ENCODE peak calls at places on chromosomes 16 and 17, in ten cellular contexts. One of them, this sample, is unnamed. For H3K36me3 and H3K27me3, the result is how much of the 10 kb centered on the place peaks cover.

GRCh38 chr17:17506893-17507464 is 10.8 kb upstream of the RASD1 start:
- DNase-seq in uterus: no peak
- DNase-seq in GM06990: no peak
- DNase-seq in psoas muscle: peak
- DNase-seq in ascending aorta: no peak
- DNase-seq in lower lobe of right lung: peak
- DNase-seq in neuronal stem cell: no peak
- DNase-seq in heart right ventricle: peak
- DNase-seq in PC-3: no peak
- DNase-seq in vagina: no peak
- DNase-seq in this sample: no peak

GRCh38 chr16:54928421-54929089 is 2.1 kb upstream of the IRX5 start:
- DNase-seq in uterus: peak
- DNase-seq in PC-3: no peak
- DNase-seq in ascending aorta: no peak
- DNase-seq in heart right ventricle: peak
- DNase-seq in neuronal stem cell: peak
- DNase-seq in vagina: no peak
- DNase-seq in lower lobe of right lung: peak
- DNase-seq in GM06990: peak
- DNase-seq in psoas muscle: peak
- DNase-seq in this sample: peak

GRCh38 chr16:86222965-86223551 is 287.3 kb upstream of the FOXF1 start:
- DNase-seq in GM06990: no peak
- DNase-seq in ascending aorta: no peak
- DNase-seq in PC-3: peak
- DNase-seq in psoas muscle: no peak
- DNase-seq in neuronal stem cell: no peak
- DNase-seq in uterus: no peak
- DNase-seq in heart right ventricle: no peak
- DNase-seq in lower lobe of right lung: no peak
- DNase-seq in vagina: no peak
- DNase-seq in this sample: no peak

GRCh38 chr17:32303861-32304288 is 38.1 kb downstream of the C17orf75 start:
- DNase-seq in psoas muscle: no peak
- DNase-seq in GM06990: no peak
- DNase-seq in vagina: no peak
- DNase-seq in PC-3: no peak
- DNase-seq in heart right ventricle: no peak
- DNase-seq in lower lobe of right lung: no peak
- DNase-seq in uterus: no peak
- DNase-seq in ascending aorta: no peak
- DNase-seq in neuronal stem cell: no peak
- DNase-seq in this sample: no peak

GRCh38 chr16:23252310-23252709 is 49.8 kb upstream of the SCNN1B start:
- DNase-seq in heart right ventricle: no peak
- DNase-seq in vagina: no peak
- DNase-seq in ascending aorta: no peak
- DNase-seq in neuronal stem cell: no peak
- DNase-seq in psoas muscle: no peak
- DNase-seq in lower lobe of right lung: no peak
- DNase-seq in GM06990: no peak
- DNase-seq in uterus: no peak
- DNase-seq in PC-3: no peak
- DNase-seq in this sample: no peak

GRCh38 chr16:53132406-53132805 is 77.6 kb downstream of the CHD9 start:
- DNase-seq in GM06990: no peak
- DNase-seq in lower lobe of right lung: no peak
- DNase-seq in heart right ventricle: no peak
- DNase-seq in psoas muscle: no peak
- DNase-seq in PC-3: no peak
- DNase-seq in neuronal stem cell: no peak
- DNase-seq in vagina: no peak
- DNase-seq in ascending aorta: no peak
- DNase-seq in uterus: no peak
- DNase-seq in this sample: no peak

GRCh38 chr16:29806096-29806579 is at the start of gene MAZ:
- DNase-seq in heart right ventricle: no peak
- DNase-seq in neuronal stem cell: no peak
- DNase-seq in ascending aorta: no peak
- DNase-seq in PC-3: no peak
- DNase-seq in vagina: no peak
- DNase-seq in uterus: peak
- DNase-seq in GM06990: peak
- DNase-seq in lower lobe of right lung: no peak
- DNase-seq in psoas muscle: peak
- DNase-seq in this sample: no peak

GRCh38 chr17:2697611-2698162 is 13.9 kb downstream of the CLUH start:
- DNase-seq in heart right ventricle: no peak
- DNase-seq in psoas muscle: no peak
- DNase-seq in GM06990: no peak
- DNase-seq in lower lobe of right lung: peak
- DNase-seq in neuronal stem cell: no peak
- DNase-seq in ascending aorta: peak
- DNase-seq in vagina: no peak
- DNase-seq in uterus: peak
- DNase-seq in PC-3: no peak
- DNase-seq in this sample: peak

GRCh38 chr16:629289-630023 is 1.3 kb upstream of the WFIKKN1 start:
- DNase-seq in heart right ventricle: no peak
- DNase-seq in uterus: peak
- DNase-seq in psoas muscle: peak
- DNase-seq in vagina: no peak
- DNase-seq in lower lobe of right lung: no peak
- DNase-seq in neuronal stem cell: peak
- DNase-seq in PC-3: no peak
- DNase-seq in ascending aorta: no peak
- DNase-seq in GM06990: no peak
- DNase-seq in this sample: peak

GRCh38 chr17:29593546-29594440 is 861 bp downstream of the ANKRD13B start:
- DNase-seq in PC-3: peak
- DNase-seq in uterus: peak
- DNase-seq in lower lobe of right lung: peak
- DNase-seq in heart right ventricle: peak
- DNase-seq in neuronal stem cell: no peak
- DNase-seq in GM06990: no peak
- DNase-seq in psoas muscle: no peak
- DNase-seq in vagina: no peak
- DNase-seq in ascending aorta: no peak
- DNase-seq in this sample: peak

GRCh38 chr17:48499248-48499647 is 31.6 kb downstream of the HOXB1 start:
- DNase-seq in ascending aorta: no peak
- DNase-seq in uterus: no peak
- DNase-seq in GM06990: no peak
- DNase-seq in psoas muscle: no peak
- DNase-seq in vagina: no peak
- DNase-seq in heart right ventricle: no peak
- DNase-seq in PC-3: peak
- DNase-seq in lower lobe of right lung: no peak
- DNase-seq in neuronal stem cell: no peak
- DNase-seq in this sample: no peak

GRCh38 chr17:19630651-19631050 is 17.9 kb upstream of the ALDH3A2 start:
- DNase-seq in GM06990: no peak
- DNase-seq in vagina: no peak
- DNase-seq in lower lobe of right lung: no peak
- DNase-seq in uterus: no peak
- DNase-seq in psoas muscle: no peak
- DNase-seq in neuronal stem cell: no peak
- DNase-seq in heart right ventricle: no peak
- DNase-seq in ascending aorta: no peak
- DNase-seq in PC-3: peak
- DNase-seq in this sample: no peak

GRCh38 chr16:67668495-67669157 is 2.0 kb downstream of the C16orf86 start:
- DNase-seq in vagina: no peak
- DNase-seq in uterus: no peak
- DNase-seq in ascending aorta: no peak
- DNase-seq in psoas muscle: no peak
- DNase-seq in GM06990: no peak
- DNase-seq in PC-3: no peak
- DNase-seq in neuronal stem cell: no peak
- DNase-seq in lower lobe of right lung: peak
- DNase-seq in heart right ventricle: no peak
- DNase-seq in this sample: no peak

GRCh38 chr16:11249233-11250061 is 6.6 kb downstream of the SOCS1 start:
- DNase-seq in psoas muscle: no peak
- DNase-seq in heart right ventricle: no peak
- DNase-seq in lower lobe of right lung: no peak
- DNase-seq in GM06990: no peak
- DNase-seq in uterus: no peak
- DNase-seq in vagina: no peak
- DNase-seq in PC-3: no peak
- DNase-seq in neuronal stem cell: no peak
- DNase-seq in ascending aorta: no peak
- DNase-seq in this sample: peak

DNA sequence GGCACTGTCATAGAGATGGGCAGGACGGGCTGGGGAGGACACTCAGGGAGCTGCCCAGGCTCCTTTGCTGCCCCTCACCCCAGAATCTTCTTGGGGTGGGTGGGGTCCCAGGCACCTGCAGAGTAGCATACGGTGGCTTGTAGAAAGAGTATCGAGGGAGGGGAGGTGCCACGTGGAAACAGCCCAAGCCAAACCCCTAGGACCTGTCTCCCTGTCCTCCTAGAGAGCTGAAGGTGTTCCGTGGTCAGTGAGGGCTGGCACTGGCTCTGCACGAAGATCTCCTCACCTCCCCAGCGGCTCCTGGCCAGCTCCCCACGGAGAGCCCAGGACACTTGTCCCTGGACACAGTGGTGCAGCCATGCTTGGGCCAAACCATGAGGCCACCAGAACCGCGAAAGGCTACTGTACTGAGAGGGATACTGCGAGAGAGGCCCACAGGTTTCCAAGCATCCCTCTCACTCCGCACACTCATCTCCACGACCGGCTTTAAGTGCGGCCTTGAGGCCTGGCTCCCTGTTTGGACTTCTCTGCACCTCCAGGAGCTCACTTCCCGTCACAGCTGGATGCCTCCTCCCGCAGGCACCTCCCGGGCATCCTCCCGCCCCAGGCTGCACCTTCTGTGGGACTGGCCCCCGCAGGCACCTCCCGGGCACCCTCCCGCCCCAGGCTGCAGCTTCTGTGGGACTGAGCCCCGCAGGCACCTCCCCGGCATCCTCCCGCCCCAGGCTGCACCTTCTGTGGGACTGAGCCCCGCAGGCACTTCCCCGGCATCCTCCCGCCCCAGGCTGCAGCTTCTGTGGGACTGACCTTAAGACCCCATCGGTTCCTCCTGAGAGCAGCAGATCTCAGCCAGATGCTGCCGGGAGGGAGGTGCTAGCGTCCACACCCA is 2.0 kb upstream of the MAFG start:
- DNase-seq in PC-3: no peak
- DNase-seq in ascending aorta: no peak
- DNase-seq in lower lobe of right lung: no peak
- DNase-seq in GM06990: no peak
- DNase-seq in vagina: no peak
- DNase-seq in uterus: no peak
- DNase-seq in heart right ventricle: no peak
- DNase-seq in psoas muscle: peak
- DNase-seq in neuronal stem cell: no peak
- DNase-seq in this sample: no peak
- H3K4me3 ChIP-seq in PC-3: peak
- H3K4me3 ChIP-seq in ascending aorta: no peak
- H3K4me3 ChIP-seq in lower lobe of right lung: no peak
- H3K4me3 ChIP-seq in GM06990: no peak
- H3K4me3 ChIP-seq in vagina: no peak
- H3K4me3 ChIP-seq in uterus: no peak
- H3K4me3 ChIP-seq in heart right ventricle: no peak
- H3K4me3 ChIP-seq in psoas muscle: no peak
- H3K4me3 ChIP-seq in neuronal stem cell: peak
- H3K4me3 ChIP-seq in this sample: no peak

DNA sequence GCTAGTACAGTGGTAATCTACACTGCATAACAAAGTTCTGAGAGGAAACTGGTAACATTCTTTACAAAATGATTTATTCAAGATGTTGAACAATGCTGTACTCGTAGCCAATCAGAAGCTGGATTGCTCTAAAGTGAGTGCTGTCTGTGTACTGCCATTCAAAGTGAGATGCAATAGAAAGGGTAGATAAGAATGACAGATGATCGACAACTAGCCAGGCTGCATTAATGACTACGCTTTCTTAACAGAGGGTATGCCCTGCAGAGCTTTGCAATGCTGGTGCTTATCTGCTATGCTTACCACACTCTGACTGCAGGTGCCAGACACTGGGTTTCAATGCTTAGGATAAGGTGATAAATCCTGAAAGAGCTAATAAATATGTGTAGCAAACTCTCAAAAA is 46.1 kb upstream of the SLC25A19 start:
- DNase-seq in lower lobe of right lung: no peak
- DNase-seq in psoas muscle: no peak
- DNase-seq in ascending aorta: no peak
- DNase-seq in vagina: no peak
- DNase-seq in PC-3: no peak
- DNase-seq in heart right ventricle: no peak
- DNase-seq in neuronal stem cell: no peak
- DNase-seq in GM06990: no peak
- DNase-seq in uterus: no peak
- DNase-seq in this sample: peak
- H3K36me3 ChIP-seq in lower lobe of right lung: under half
- H3K36me3 ChIP-seq in psoas muscle: under half
- H3K36me3 ChIP-seq in ascending aorta: under half
- H3K36me3 ChIP-seq in vagina: under half
- H3K36me3 ChIP-seq in PC-3: under half
- H3K36me3 ChIP-seq in heart right ventricle: under half
- H3K36me3 ChIP-seq in neuronal stem cell: under half
- H3K36me3 ChIP-seq in GM06990: under half
- H3K36me3 ChIP-seq in uterus: under half
- H3K36me3 ChIP-seq in this sample: under half

DNA sequence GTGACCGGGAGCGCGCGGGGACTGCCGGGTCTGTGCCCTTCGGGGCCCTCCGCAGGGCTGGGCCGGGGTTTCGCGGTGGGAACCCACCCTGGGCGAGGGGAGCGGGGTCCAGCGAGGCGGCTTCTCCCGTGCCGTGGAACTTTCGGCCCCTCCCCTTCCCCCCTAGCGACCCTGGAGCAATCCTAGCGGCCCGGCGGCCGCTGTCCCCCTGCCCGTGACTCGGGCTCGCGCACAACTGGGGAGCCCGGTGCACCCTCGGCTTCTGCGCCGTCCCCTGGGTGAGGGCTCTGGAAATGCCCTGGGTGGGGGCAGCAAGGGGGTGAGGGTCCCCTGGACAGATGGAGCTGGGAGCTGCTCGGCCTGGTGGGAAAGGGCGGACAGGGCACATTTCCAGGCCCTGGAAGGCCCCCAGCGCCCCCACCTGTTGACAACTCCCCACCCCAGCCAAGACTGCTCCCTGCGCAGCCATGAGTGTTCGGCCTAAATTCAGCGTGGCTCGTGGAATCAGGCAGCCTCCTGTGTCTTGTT is 562 bp downstream of the UTS2R start:
- DNase-seq in neuronal stem cell: no peak
- DNase-seq in heart right ventricle: no peak
- DNase-seq in psoas muscle: no peak
- DNase-seq in PC-3: no peak
- DNase-seq in GM06990: no peak
- DNase-seq in lower lobe of right lung: peak
- DNase-seq in ascending aorta: no peak
- DNase-seq in vagina: no peak
- DNase-seq in uterus: no peak
- DNase-seq in this sample: peak
- H3K27me3 ChIP-seq in neuronal stem cell: under half
- H3K27me3 ChIP-seq in heart right ventricle: half or more
- H3K27me3 ChIP-seq in psoas muscle: half or more
- H3K27me3 ChIP-seq in PC-3: under half
- H3K27me3 ChIP-seq in GM06990: under half
- H3K27me3 ChIP-seq in lower lobe of right lung: half or more
- H3K27me3 ChIP-seq in ascending aorta: under half
- H3K27me3 ChIP-seq in vagina: under half
- H3K27me3 ChIP-seq in uterus: under half
- H3K27me3 ChIP-seq in this sample: under half

GRCh38 chr16:87778830-87779579 is 13.2 kb upstream of the KLHDC4 start:
- DNase-seq in GM06990: peak
- DNase-seq in heart right ventricle: peak
- DNase-seq in psoas muscle: peak
- DNase-seq in neuronal stem cell: peak
- DNase-seq in vagina: no peak
- DNase-seq in uterus: peak
- DNase-seq in ascending aorta: peak
- DNase-seq in lower lobe of right lung: peak
- DNase-seq in PC-3: peak
- DNase-seq in this sample: peak
- H3K4me3 ChIP-seq in GM06990: no peak
- H3K4me3 ChIP-seq in heart right ventricle: no peak
- H3K4me3 ChIP-seq in psoas muscle: no peak
- H3K4me3 ChIP-seq in neuronal stem cell: no peak
- H3K4me3 ChIP-seq in vagina: no peak
- H3K4me3 ChIP-seq in uterus: no peak
- H3K4me3 ChIP-seq in ascending aorta: no peak
- H3K4me3 ChIP-seq in lower lobe of right lung: no peak
- H3K4me3 ChIP-seq in PC-3: no peak
- H3K4me3 ChIP-seq in this sample: no peak